ENCODE peak calls at places on chromosome 16, in seven cellular contexts. X is H1, G is HCT116, K is GM12878, I is K562, S is HepG2, T is SK-N-SH. P is an unnamed sample.

GRCh38 chr16:75264999-75265910 is 13.8 kb upstream of the BCAR1 start:
- DNase-seq in X (peak), G (no peak), K (no peak), I (peak), S (no peak), T (peak), P (no peak)

GRCh38 chr16:54928421-54929089 is 2.1 kb upstream of the IRX5 start:
- DNase-seq in X (peak), G (no peak), K (no peak), I (peak), S (no peak), T (peak), P (peak)

GRCh38 chr16:84518804-84519341 is 14.4 kb upstream of the MEAK7 start:
- DNase-seq in X (no peak), G (no peak), K (no peak), I (no peak), S (no peak), T (no peak), P (peak)

GRCh38 chr16:81885976-81886586 is 107.0 kb downstream of the PLCG2 start:
- DNase-seq in X (peak), G (peak), K (no peak), I (peak), S (peak), T (peak), P (peak)

GRCh38 chr16:75402174-75402820 is 31.0 kb downstream of the CFDP1 start:
- DNase-seq in X (no peak), G (no peak), K (no peak), I (no peak), S (no peak), T (no peak), P (no peak)

GRCh38 chr16:86984975-86985655 is 332.1 kb downstream of the C16orf95 start:
- DNase-seq in X (no peak), G (no peak), K (no peak), I (no peak), S (no peak), T (no peak), P (no peak)

GRCh38 chr16:61409604-61410003 is 626.6 kb downstream of the CDH8 start:
- DNase-seq in X (no peak), G (no peak), K (no peak), I (no peak), S (no peak), T (no peak), P (no peak)

GRCh38 chr16:57609541-57610401 is 18.7 kb upstream of the ADGRG1 start:
- DNase-seq in X (peak), G (no peak), K (peak), I (no peak), S (no peak), T (peak), P (no peak)

GRCh38 chr16:57993452-57993851 is 7.0 kb downstream of the ZNF319 start:
- DNase-seq in X (no peak), G (no peak), K (no peak), I (no peak), S (no peak), T (no peak), P (peak)

GRCh38 chr16:31265329-31266245 is 5.8 kb downstream of the ITGAM start:
- DNase-seq in X (peak), G (no peak), K (peak), I (no peak), S (no peak), T (no peak), P (no peak)

GRCh38 chr16:74290356-74290755 is 6.3 kb upstream of the PSMD7 start:
- DNase-seq in X (no peak), G (no peak), K (no peak), I (no peak), S (no peak), T (no peak), P (no peak)

GRCh38 chr16:89443727-89444084 is 46.7 kb downstream of the ANKRD11 start:
- DNase-seq in X (no peak), G (no peak), K (no peak), I (no peak), S (no peak), T (no peak), P (no peak)

GRCh38 chr16:57372372-57373116 is at the start of gene CX3CL1:
- DNase-seq in X (peak), G (no peak), K (no peak), I (no peak), S (peak), T (peak), P (no peak)

GRCh38 chr16:87701505-87701921 is 64.3 kb downstream of the KLHDC4 start:
- DNase-seq in X (no peak), G (no peak), K (no peak), I (no peak), S (no peak), T (no peak), P (no peak)

GRCh38 chr16:57186630-57187507 is 740 bp downstream of the RSPRY1 start:
- DNase-seq in X (peak), G (no peak), K (no peak), I (peak), S (peak), T (peak), P (peak)

GRCh38 chr16:27859020-27859419 is 204.5 kb downstream of the GSG1L start:
- DNase-seq in X (peak), G (no peak), K (no peak), I (peak), S (peak), T (no peak), P (no peak)

GRCh38 chr16:11964761-11965539 is at the start of gene TNFRSF17:
- DNase-seq in X (no peak), G (no peak), K (peak), I (no peak), S (no peak), T (no peak), P (no peak)

GRCh38 chr16:89602273-89602951 is 11.0 kb upstream of the DPEP1 start:
- DNase-seq in X (peak), G (peak), K (no peak), I (peak), S (no peak), T (peak), P (no peak)

GRCh38 chr16:59635674-59636073 is 901.6 kb upstream of the GOT2 start:
- DNase-seq in X (no peak), G (no peak), K (no peak), I (no peak), S (no peak), T (no peak), P (no peak)

GRCh38 chr16:27843800-27844199 is 219.7 kb downstream of the GSG1L start:
- DNase-seq in X (no peak), G (no peak), K (no peak), I (no peak), S (no peak), T (no peak), P (no peak)

GRCh38 chr16:50450957-50451356 is 82.2 kb upstream of the BRD7 start:
- DNase-seq in X (no peak), G (no peak), K (no peak), I (no peak), S (peak), T (no peak), P (no peak)

GRCh38 chr16:90011908-90012501 is 7.3 kb downstream of the DBNDD1 start:
- DNase-seq in X (no peak), G (no peak), K (no peak), I (no peak), S (no peak), T (no peak), P (no peak)

GRCh38 chr16:23877107-23878070 is 41.6 kb downstream of the PRKCB start:
- DNase-seq in X (no peak), G (no peak), K (no peak), I (no peak), S (no peak), T (no peak), P (no peak)

GRCh38 chr16:55543470-55543869 is 23.0 kb upstream of the CAPNS2 start:
- DNase-seq in X (no peak), G (no peak), K (no peak), I (no peak), S (peak), T (peak), P (no peak)

GRCh38 chr16:57993897-57994296 is 6.6 kb downstream of the ZNF319 start:
- DNase-seq in X (no peak), G (no peak), K (no peak), I (no peak), S (no peak), T (no peak), P (no peak)

GRCh38 chr16:2751577-2752034 is 832 bp upstream of the SRRM2 start:
- DNase-seq in X (no peak), G (peak), K (no peak), I (no peak), S (peak), T (peak), P (peak)

GRCh38 chr16:7624871-7625766 is 292.5 kb downstream of the RBFOX1 start:
- DNase-seq in X (no peak), G (no peak), K (no peak), I (no peak), S (no peak), T (no peak), P (no peak)

GRCh38 chr16:4443271-4443670 is 17.6 kb downstream of the DNAJA3 start:
- DNase-seq in X (no peak), G (no peak), K (no peak), I (no peak), S (no peak), T (no peak), P (no peak)

GRCh38 chr16:527015-527903 is at the start of gene CAPN15:
- DNase-seq in X (peak), G (peak), K (peak), I (peak), S (peak), T (peak), P (peak)

GRCh38 chr16:524274-525011 is 3.1 kb upstream of the CAPN15 start:
- DNase-seq in X (no peak), G (no peak), K (no peak), I (no peak), S (no peak), T (no peak), P (no peak)

GRCh38 chr16:525520-526180 is 1.9 kb upstream of the CAPN15 start:
- DNase-seq in X (no peak), G (peak), K (peak), I (no peak), S (no peak), T (no peak), P (no peak)

GRCh38 chr16:525123-525519 is 2.4 kb upstream of the CAPN15 start:
- DNase-seq in X (no peak), G (no peak), K (no peak), I (no peak), S (no peak), T (no peak), P (no peak)

DNA sequence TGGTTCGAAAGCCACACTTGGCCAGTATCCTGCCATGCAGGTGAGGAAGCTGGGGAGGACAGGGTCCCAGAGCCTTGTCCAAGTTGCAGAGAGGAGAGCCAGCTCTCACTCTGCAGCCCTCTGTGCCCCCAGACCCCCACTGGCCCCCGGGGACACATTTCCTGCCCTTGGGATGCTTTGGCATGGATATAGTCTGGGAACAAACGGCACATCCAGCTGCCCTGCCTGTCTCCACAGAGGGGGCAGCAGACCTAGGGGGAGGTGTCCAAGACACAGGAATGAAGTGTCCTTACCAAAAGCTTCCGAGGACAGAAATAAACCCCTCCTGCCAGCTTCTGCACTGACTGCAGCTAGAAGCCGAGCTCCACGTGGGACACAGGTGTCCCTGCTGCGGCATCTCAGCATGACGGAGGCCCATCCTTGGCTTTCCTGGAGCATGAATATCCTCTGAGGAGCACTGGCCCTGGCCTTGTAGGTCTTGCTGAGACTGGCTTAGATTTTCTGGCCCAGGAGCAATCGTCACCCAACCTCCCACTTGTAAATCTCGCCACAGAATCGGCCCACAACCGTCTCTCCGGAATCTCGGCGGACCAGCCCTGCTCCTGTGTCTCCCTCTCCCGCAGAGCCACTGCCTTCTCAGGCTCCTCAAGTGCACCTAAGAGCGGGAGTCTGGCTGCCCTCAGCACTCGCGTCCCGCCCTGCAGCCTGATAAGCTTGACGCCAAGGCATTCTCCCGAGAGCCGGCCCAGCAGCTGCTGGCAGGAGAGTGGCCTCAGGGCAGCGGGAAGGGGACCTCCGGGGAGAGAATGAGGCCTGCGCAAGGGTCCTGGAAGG is 1.1 kb upstream of the CAPN15 start:
- DNase-seq in X (no peak), G (no peak), K (no peak), I (no peak), S (no peak), T (no peak), P (peak)
- TF ChIP-seq JUND in X (no peak), G (no peak), K (no peak), I (no peak), S (no peak), T (no peak), P (no peak)

DNA sequence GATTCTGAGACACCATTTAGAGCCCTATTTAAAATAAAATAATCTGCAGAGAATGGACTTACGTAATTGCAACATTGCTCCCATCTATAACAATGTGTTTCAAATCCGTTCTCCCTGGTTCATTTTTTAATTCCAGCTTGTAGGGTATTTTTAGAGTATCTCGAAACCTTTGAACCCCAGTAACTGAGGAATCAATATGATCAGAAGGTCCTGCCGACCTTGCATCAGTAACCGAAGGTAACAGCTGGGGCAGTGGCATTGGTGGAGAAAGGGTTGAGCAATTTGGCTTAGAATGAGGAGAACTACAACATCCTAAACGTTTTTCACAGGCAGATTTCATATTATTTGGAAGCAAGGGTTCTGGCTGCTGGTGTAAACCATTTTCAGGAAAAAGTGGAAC is 49.3 kb downstream of the N4BP1 start:
- DNase-seq in X (no peak), G (no peak), K (no peak), I (no peak), S (no peak), T (no peak), P (no peak)
- TF ChIP-seq JUND in X (no peak), G (no peak), K (no peak), I (no peak), S (no peak), T (no peak), P (no peak)

GRCh38 chr16:67857547-67858233 is 10.2 kb upstream of the CENPT start:
- DNase-seq in X (no peak), G (no peak), K (no peak), I (peak), S (peak), T (no peak), P (peak)
- TF ChIP-seq JUND in X (peak), G (no peak), K (no peak), I (no peak), S (no peak), T (no peak), P (no peak)

GRCh38 chr16:70271696-70272095 is 17.6 kb downstream of the AARS1 start:
- DNase-seq in X (no peak), G (no peak), K (no peak), I (peak), S (no peak), T (no peak), P (no peak)

GRCh38 chr16:70267516-70267915 is 15.8 kb upstream of the EXOSC6 start:
- DNase-seq in X (peak), G (peak), K (no peak), I (peak), S (peak), T (peak), P (peak)

GRCh38 chr16:70269471-70269870 is 17.7 kb upstream of the EXOSC6 start:
- DNase-seq in X (no peak), G (no peak), K (no peak), I (peak), S (no peak), T (no peak), P (no peak)

GRCh38 chr16:70270176-70270575 is 18.4 kb upstream of the EXOSC6 start:
- DNase-seq in X (no peak), G (no peak), K (no peak), I (no peak), S (no peak), T (no peak), P (no peak)
- TF ChIP-seq JUND in X (no peak), G (no peak), K (no peak), I (no peak), S (no peak), T (no peak), P (no peak)

DNA sequence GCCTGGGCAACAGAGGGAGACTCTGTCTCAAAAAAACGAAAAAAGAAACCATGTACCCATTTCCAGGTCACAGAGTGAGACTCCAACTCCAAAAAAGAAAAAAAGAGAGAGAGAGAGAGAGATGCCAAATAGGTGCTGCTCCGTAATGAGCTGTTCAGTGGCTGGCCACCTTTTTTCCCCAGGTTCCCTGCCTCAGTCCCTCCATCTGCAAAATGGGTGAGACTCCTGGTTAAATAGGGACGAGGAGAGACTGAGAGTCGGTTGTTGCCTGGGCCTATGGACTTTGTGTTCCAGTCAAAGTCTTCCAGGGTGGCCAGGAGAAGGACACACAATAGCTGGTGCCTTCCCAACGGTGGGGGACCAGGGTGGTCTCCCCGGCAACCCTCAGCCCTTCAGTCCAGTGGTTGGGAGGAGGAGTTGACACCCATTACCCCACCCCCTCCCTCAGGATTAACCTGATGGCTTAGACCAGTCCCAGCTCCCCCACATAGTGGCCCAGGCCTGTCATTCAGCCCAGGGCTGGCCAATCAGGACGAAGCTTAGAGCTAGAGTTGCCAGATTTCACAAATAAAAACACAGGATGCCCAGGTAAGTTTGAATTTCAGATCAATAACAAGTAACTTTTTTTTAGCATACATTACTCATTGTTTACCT is 258.2 kb downstream of the PARN start:
- DNase-seq in X (no peak), G (no peak), K (no peak), I (peak), S (no peak), T (no peak), P (no peak)
- TF ChIP-seq JUND in X (no peak), G (no peak), K (no peak), I (no peak), S (no peak), T (no peak), P (no peak)

GRCh38 chr16:65394306-65394705 is 272.4 kb upstream of the CDH11 start:
- DNase-seq in X (no peak), G (no peak), K (no peak), I (no peak), S (no peak), T (no peak), P (no peak)

GRCh38 chr16:65388592-65388991 is 266.7 kb upstream of the CDH11 start:
- DNase-seq in X (no peak), G (no peak), K (no peak), I (no peak), S (no peak), T (no peak), P (no peak)

GRCh38 chr16:65392831-65393565 is 271.1 kb upstream of the CDH11 start:
- DNase-seq in X (no peak), G (no peak), K (no peak), I (no peak), S (no peak), T (no peak), P (no peak)
- TF ChIP-seq JUND in X (no peak), G (no peak), K (no peak), I (no peak), S (no peak), T (no peak), P (no peak)

GRCh38 chr16:72300892-72301291 is 128.9 kb upstream of the PMFBP1 start:
- DNase-seq in X (no peak), G (no peak), K (no peak), I (no peak), S (no peak), T (peak), P (no peak)
- TF ChIP-seq JUND in X (no peak), G (no peak), K (no peak), I (no peak), S (no peak), T (no peak), P (no peak)

GRCh38 chr16:78205506-78205905 is 106.1 kb downstream of the WWOX start:
- DNase-seq in X (no peak), G (no peak), K (no peak), I (no peak), S (no peak), T (no peak), P (no peak)
- TF ChIP-seq JUND in X (no peak), G (no peak), K (no peak), I (no peak), S (no peak), T (no peak), P (no peak)

P was measured in T47D.